ENCODE peak calls at places on chromosomes 6 and 20, in five cellular contexts. C, X, P, Y and O are unnamed samples.

GRCh38 chr20:23152308-23152892 is 66.3 kb upstream of the CD93 start:
- ATAC-seq in C (peak; percentile 76), X (peak; percentile 17), P (peak; percentile 82), Y (peak; percentile 71), O (peak; percentile 82)

GRCh38 chr6:38045701-38046305 is 226.3 kb downstream of the ZFAND3 start:
- ATAC-seq in C (no peak), X (no peak), P (peak; percentile 96), Y (no peak), O (no peak)

GRCh38 chr6:124961784-124962611 is at the start of gene RNF217:
- ATAC-seq in C (peak; percentile 78), X (peak; percentile 27), P (peak; percentile 79), Y (peak; percentile 74), O (peak; percentile 68)

GRCh38 chr6:111804627-111805235 is 68.5 kb downstream of the FYN start:
- ATAC-seq in C (peak; percentile 77), X (peak; percentile 77), P (no peak), Y (peak; percentile 85), O (peak; percentile 55)

GRCh38 chr6:146410851-146411595 is 132.6 kb upstream of the RAB32 start:
- ATAC-seq in C (no peak), X (no peak), P (no peak), Y (no peak), O (no peak)

GRCh38 chr20:57747889-57748456 is 38.2 kb upstream of the PMEPA1 start:
- ATAC-seq in C (no peak), X (no peak), P (no peak), Y (no peak), O (no peak)

GRCh38 chr20:63690898-63691710 is 5.3 kb upstream of the TNFRSF6B start:
- ATAC-seq in C (no peak), X (peak; percentile 60), P (no peak), Y (no peak), O (no peak)

GRCh38 chr20:16581241-16581640 is 8.0 kb upstream of the KIF16B start:
- ATAC-seq in C (no peak), X (no peak), P (no peak), Y (no peak), O (no peak)

GRCh38 chr20:51899674-51900073 is 97.4 kb upstream of the SALL4 start:
- ATAC-seq in C (no peak), X (no peak), P (peak; percentile 49), Y (no peak), O (no peak)

GRCh38 chr6:19669206-19669605 is 168.0 kb upstream of the ID4 start:
- ATAC-seq in C (no peak), X (no peak), P (no peak), Y (no peak), O (peak; percentile 34)

GRCh38 chr6:9933674-9934073 is 481.2 kb downstream of the TFAP2A start:
- ATAC-seq in C (no peak), X (no peak), P (no peak), Y (no peak), O (no peak)

GRCh38 chr6:75504902-75505233 is 11.3 kb upstream of the FILIP1 start:
- ATAC-seq in C (peak; percentile 61), X (peak; percentile 55), P (no peak), Y (peak; percentile 42), O (peak; percentile 76)

GRCh38 chr20:2889797-2890196 is 16.5 kb downstream of the PTPRA start:
- ATAC-seq in C (no peak), X (no peak), P (no peak), Y (no peak), O (no peak)

GRCh38 chr6:12313311-12313991 is 23.3 kb downstream of the EDN1 start:
- ATAC-seq in C (no peak), X (no peak), P (no peak), Y (no peak), O (no peak)

GRCh38 chr20:11807070-11807741 is 110.5 kb upstream of the BTBD3 start:
- ATAC-seq in C (peak; percentile 90), X (no peak), P (no peak), Y (no peak), O (peak; percentile 88)

GRCh38 chr20:44891826-44892225 is 6.3 kb downstream of the YWHAB start:
- ATAC-seq in C (no peak), X (no peak), P (no peak), Y (no peak), O (no peak)

GRCh38 chr20:20571068-20571780 is 141.2 kb downstream of the RALGAPA2 start:
- ATAC-seq in C (no peak), X (peak; percentile 43), P (no peak), Y (no peak), O (no peak)
- TF ChIP-seq EP300 in C (no peak), X (no peak), P (no peak), Y (no peak), O (no peak)

GRCh38 chr6:5090603-5091002 is 5.5 kb downstream of the PPP1R3G start:
- ATAC-seq in C (no peak), X (peak; percentile 59), P (peak; percentile 26), Y (no peak), O (no peak)
- H3K27me3 ChIP-seq in C (no peaks in the 10 kb centered on the region), X (peaks cover 8% of the 10 kb centered on the region), P (no peaks in the 10 kb centered on the region), Y (peaks cover 13% of the 10 kb centered on the region), O (no peaks in the 10 kb centered on the region)

GRCh38 chr6:7933794-7934193 is 23.2 kb upstream of the TXNDC5 start:
- ATAC-seq in C (no peak), X (peak; percentile 97), P (no peak), Y (no peak), O (no peak)

GRCh38 chr6:7939186-7939863 is 28.7 kb upstream of the TXNDC5 start:
- ATAC-seq in C (no peak), X (peak; percentile 73), P (peak; percentile 34), Y (no peak), O (no peak)

GRCh38 chr6:7939864-7940228 is 29.3 kb upstream of the TXNDC5 start:
- ATAC-seq in C (no peak), X (peak; percentile 59), P (peak; percentile 64), Y (peak; percentile 33), O (no peak)

DNA sequence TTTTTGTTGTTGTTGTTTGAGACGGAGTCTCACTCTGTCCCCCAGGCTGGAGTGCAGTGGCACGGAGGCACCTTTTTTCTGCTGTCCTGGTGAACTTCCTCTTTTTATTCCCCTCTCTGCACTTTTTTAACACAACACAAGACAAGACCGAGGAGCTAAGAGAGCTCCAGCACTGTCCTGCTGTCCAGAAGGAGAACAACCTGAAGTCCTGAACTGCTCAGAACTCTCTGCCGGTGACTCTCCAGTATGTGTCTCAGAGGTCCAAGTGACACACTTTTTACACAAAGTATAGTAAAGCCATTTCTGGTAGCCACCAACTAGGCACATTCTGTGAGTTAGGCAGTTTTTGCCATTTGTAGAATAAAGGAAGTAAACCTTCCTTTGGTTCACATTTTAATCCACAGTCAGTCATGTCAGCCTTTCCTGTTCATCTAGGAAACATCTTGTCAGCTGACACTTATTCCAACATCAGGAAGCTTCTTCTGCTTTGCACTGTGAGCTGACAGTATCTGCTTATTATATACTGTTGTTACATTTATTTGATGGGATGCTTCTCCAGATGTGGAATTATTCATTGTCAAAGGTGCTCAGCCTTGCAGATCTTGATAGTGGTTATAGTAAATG is 28.1 kb upstream of the TXNDC5 start:
- ATAC-seq in C (peak; percentile 34), X (peak; percentile 40), P (peak; percentile 76), Y (peak; percentile 76), O (peak; percentile 43)
- TF ChIP-seq EP300 in C (no peak), X (no peak), P (no peak), Y (no peak), O (no peak)

GRCh38 chr20:62644044-62644795 is 1.9 kb downstream of the SLCO4A1 start:
- ATAC-seq in C (no peak), X (no peak), P (no peak), Y (no peak), O (no peak)

GRCh38 chr20:62640870-62641748 is 1.2 kb upstream of the SLCO4A1 start:
- ATAC-seq in C (no peak), X (no peak), P (no peak), Y (no peak), O (no peak)

GRCh38 chr20:62641749-62642665 is at the start of gene SLCO4A1:
- ATAC-seq in C (peak; percentile 91), X (peak; percentile 86), P (peak; percentile 71), Y (peak; percentile 94), O (peak; percentile 90)

GRCh38 chr20:62643521-62644043 is 1.3 kb downstream of the SLCO4A1 start:
- ATAC-seq in C (no peak), X (no peak), P (no peak), Y (no peak), O (no peak)

GRCh38 chr20:62642666-62643520 is 590 bp downstream of the SLCO4A1 start:
- ATAC-seq in C (peak; percentile 2), X (peak; percentile 32), P (peak; percentile 30), Y (peak; percentile 61), O (no peak)
- H3K27me3 ChIP-seq in C (no peaks in the 10 kb centered on the region), X (no peaks in the 10 kb centered on the region), P (peaks cover 5% of the 10 kb centered on the region), Y (no peaks in the 10 kb centered on the region), O (peaks cover 86% of the 10 kb centered on the region)

GRCh38 chr6:35052694-35053565 is 88.2 kb downstream of the TCP11 start:
- ATAC-seq in C (peak; percentile 74), X (no peak), P (no peak), Y (no peak), O (peak; percentile 72)
- TF ChIP-seq EP300 in C (no peak), X (no peak), P (no peak), Y (no peak), O (no peak)

GRCh38 chr20:60262967-60263603 is 304.9 kb downstream of the CDH26 start:
- ATAC-seq in C (peak; percentile 48), X (no peak), P (peak; percentile 57), Y (peak; percentile 80), O (no peak)

GRCh38 chr20:60257671-60258070 is 299.4 kb downstream of the CDH26 start:
- ATAC-seq in C (no peak), X (no peak), P (no peak), Y (no peak), O (no peak)

GRCh38 chr20:60258255-60258863 is 300.1 kb downstream of the CDH26 start:
- ATAC-seq in C (no peak), X (no peak), P (peak; percentile 68), Y (no peak), O (no peak)

GRCh38 chr20:60264024-60264709 is 305.9 kb downstream of the CDH26 start:
- ATAC-seq in C (no peak), X (no peak), P (no peak), Y (no peak), O (no peak)

DNA sequence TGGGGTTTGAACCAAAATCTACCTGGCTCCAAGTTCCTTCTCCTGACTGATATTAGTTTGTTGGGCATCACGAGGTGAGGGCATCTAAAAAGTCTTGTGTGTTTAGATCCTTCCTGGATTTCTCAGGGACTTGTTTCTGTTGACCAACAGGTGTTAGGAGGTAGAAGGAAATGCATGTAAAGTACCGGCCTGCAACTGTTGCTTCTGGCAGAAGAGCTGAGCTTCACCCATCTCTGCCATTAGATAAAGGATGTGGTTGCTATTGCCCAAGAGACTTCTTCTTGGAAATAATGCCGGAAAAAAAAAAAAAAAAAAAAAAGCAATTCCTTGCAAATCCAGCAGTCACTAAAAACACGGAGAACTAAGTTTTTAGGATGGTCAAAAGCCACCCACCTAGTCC is 303.1 kb downstream of the CDH26 start:
- ATAC-seq in C (no peak), X (no peak), P (no peak), Y (no peak), O (no peak)
- H3K27me3 ChIP-seq in C (no peaks in the 10 kb centered on the region), X (no peaks in the 10 kb centered on the region), P (peaks cover 19% of the 10 kb centered on the region), Y (no peaks in the 10 kb centered on the region), O (peaks cover 27% of the 10 kb centered on the region)